ENCODE peak calls at places on chromosomes 13 and 19, in four cellular contexts. One of them, this sample, is unnamed.

GRCh38 chr13:108795841-108796240 is 166.4 kb downstream of the MYO16 start:
- DNase-seq in activated naive CD8-positive, alpha-beta T cell treated with anti-CD3 and anti-CD28 coated beads for 36 hours: no peak
- DNase-seq in NCI-H1092 treated with DMSO at 0.1 percent for 48 hours: no peak
- DNase-seq in endothelial cell: no peak
- DNase-seq in this sample: no peak

GRCh38 chr13:26024558-26024957 is 27.3 kb downstream of the SHISA2 start:
- DNase-seq in activated naive CD8-positive, alpha-beta T cell treated with anti-CD3 and anti-CD28 coated beads for 36 hours: no peak
- DNase-seq in NCI-H1092 treated with DMSO at 0.1 percent for 48 hours: no peak
- DNase-seq in endothelial cell: no peak
- DNase-seq in this sample: no peak

GRCh38 chr13:113816248-113816924 is 47.5 kb downstream of the GAS6 start:
- DNase-seq in activated naive CD8-positive, alpha-beta T cell treated with anti-CD3 and anti-CD28 coated beads for 36 hours: no peak
- DNase-seq in NCI-H1092 treated with DMSO at 0.1 percent for 48 hours: no peak
- DNase-seq in endothelial cell: no peak
- DNase-seq in this sample: no peak

GRCh38 chr19:16295071-16295470 is 29.6 kb upstream of the KLF2 start:
- DNase-seq in activated naive CD8-positive, alpha-beta T cell treated with anti-CD3 and anti-CD28 coated beads for 36 hours: no peak
- DNase-seq in NCI-H1092 treated with DMSO at 0.1 percent for 48 hours: no peak
- DNase-seq in endothelial cell: no peak
- DNase-seq in this sample: no peak

GRCh38 chr19:6086081-6086858 is 24.0 kb downstream of the RFX2 start:
- DNase-seq in activated naive CD8-positive, alpha-beta T cell treated with anti-CD3 and anti-CD28 coated beads for 36 hours: no peak
- DNase-seq in NCI-H1092 treated with DMSO at 0.1 percent for 48 hours: peak; percentile 29
- DNase-seq in endothelial cell: no peak
- DNase-seq in this sample: no peak

GRCh38 chr13:21583496-21583895 is 20.5 kb downstream of the MICU2 start:
- DNase-seq in activated naive CD8-positive, alpha-beta T cell treated with anti-CD3 and anti-CD28 coated beads for 36 hours: no peak
- DNase-seq in NCI-H1092 treated with DMSO at 0.1 percent for 48 hours: no peak
- DNase-seq in endothelial cell: no peak
- DNase-seq in this sample: peak; percentile 20

GRCh38 chr19:7904074-7905020 is 670 bp downstream of the MAP2K7 start:
- DNase-seq in activated naive CD8-positive, alpha-beta T cell treated with anti-CD3 and anti-CD28 coated beads for 36 hours: peak; percentile 70
- DNase-seq in NCI-H1092 treated with DMSO at 0.1 percent for 48 hours: no peak
- DNase-seq in endothelial cell: no peak
- DNase-seq in this sample: no peak

GRCh38 chr13:49098771-49099512 is 121.2 kb upstream of the MLNR start:
- DNase-seq in activated naive CD8-positive, alpha-beta T cell treated with anti-CD3 and anti-CD28 coated beads for 36 hours: no peak
- DNase-seq in NCI-H1092 treated with DMSO at 0.1 percent for 48 hours: no peak
- DNase-seq in endothelial cell: no peak
- DNase-seq in this sample: no peak

GRCh38 chr19:2083174-2083854 is 12.8 kb downstream of the MOB3A start:
- DNase-seq in activated naive CD8-positive, alpha-beta T cell treated with anti-CD3 and anti-CD28 coated beads for 36 hours: peak; percentile 65
- DNase-seq in NCI-H1092 treated with DMSO at 0.1 percent for 48 hours: no peak
- DNase-seq in endothelial cell: no peak
- DNase-seq in this sample: no peak

GRCh38 chr19:45576682-45577081 is 7.9 kb downstream of the OPA3 start:
- DNase-seq in activated naive CD8-positive, alpha-beta T cell treated with anti-CD3 and anti-CD28 coated beads for 36 hours: no peak
- DNase-seq in NCI-H1092 treated with DMSO at 0.1 percent for 48 hours: no peak
- DNase-seq in endothelial cell: no peak
- DNase-seq in this sample: no peak

GRCh38 chr19:29528946-29529645 is 3.3 kb downstream of the VSTM2B start:
- DNase-seq in activated naive CD8-positive, alpha-beta T cell treated with anti-CD3 and anti-CD28 coated beads for 36 hours: no peak
- DNase-seq in NCI-H1092 treated with DMSO at 0.1 percent for 48 hours: no peak
- DNase-seq in endothelial cell: peak; percentile 21
- DNase-seq in this sample: peak; percentile 33

GRCh38 chr13:49690133-49690989 is 925 bp downstream of the EBPL start:
- DNase-seq in activated naive CD8-positive, alpha-beta T cell treated with anti-CD3 and anti-CD28 coated beads for 36 hours: no peak
- DNase-seq in NCI-H1092 treated with DMSO at 0.1 percent for 48 hours: peak; percentile 60
- DNase-seq in endothelial cell: no peak
- DNase-seq in this sample: no peak

GRCh38 chr19:44600466-44600865 is 12.9 kb upstream of the IGSF23 start:
- DNase-seq in activated naive CD8-positive, alpha-beta T cell treated with anti-CD3 and anti-CD28 coated beads for 36 hours: no peak
- DNase-seq in NCI-H1092 treated with DMSO at 0.1 percent for 48 hours: no peak
- DNase-seq in endothelial cell: no peak
- DNase-seq in this sample: no peak

GRCh38 chr19:31352782-31353651 is 3.8 kb upstream of the TSHZ3 start:
- DNase-seq in activated naive CD8-positive, alpha-beta T cell treated with anti-CD3 and anti-CD28 coated beads for 36 hours: no peak
- DNase-seq in NCI-H1092 treated with DMSO at 0.1 percent for 48 hours: no peak
- DNase-seq in endothelial cell: peak; percentile 37
- DNase-seq in this sample: peak; percentile 44

GRCh38 chr13:37905736-37906135 is 36.2 kb upstream of the TRPC4 start:
- DNase-seq in activated naive CD8-positive, alpha-beta T cell treated with anti-CD3 and anti-CD28 coated beads for 36 hours: no peak
- DNase-seq in NCI-H1092 treated with DMSO at 0.1 percent for 48 hours: no peak
- DNase-seq in endothelial cell: no peak
- DNase-seq in this sample: no peak

GRCh38 chr13:33281951-33282595 is 3.5 kb downstream of the STARD13 start:
- DNase-seq in activated naive CD8-positive, alpha-beta T cell treated with anti-CD3 and anti-CD28 coated beads for 36 hours: no peak
- DNase-seq in NCI-H1092 treated with DMSO at 0.1 percent for 48 hours: no peak
- DNase-seq in endothelial cell: no peak
- DNase-seq in this sample: no peak

GRCh38 chr13:31054632-31055031 is 107.1 kb downstream of the HSPH1 start:
- DNase-seq in activated naive CD8-positive, alpha-beta T cell treated with anti-CD3 and anti-CD28 coated beads for 36 hours: no peak
- DNase-seq in NCI-H1092 treated with DMSO at 0.1 percent for 48 hours: no peak
- DNase-seq in endothelial cell: no peak
- DNase-seq in this sample: no peak

GRCh38 chr19:41753936-41754529 is 1.3 kb upstream of the CEACAM6 start:
- DNase-seq in activated naive CD8-positive, alpha-beta T cell treated with anti-CD3 and anti-CD28 coated beads for 36 hours: peak; percentile 58
- DNase-seq in NCI-H1092 treated with DMSO at 0.1 percent for 48 hours: peak; percentile 77
- DNase-seq in endothelial cell: peak; percentile 64
- DNase-seq in this sample: peak; percentile 79

GRCh38 chr19:38417544-38418506 is 8.2 kb downstream of the RASGRP4 start:
- DNase-seq in activated naive CD8-positive, alpha-beta T cell treated with anti-CD3 and anti-CD28 coated beads for 36 hours: peak; percentile 64
- DNase-seq in NCI-H1092 treated with DMSO at 0.1 percent for 48 hours: no peak
- DNase-seq in endothelial cell: peak; percentile 52
- DNase-seq in this sample: peak; percentile 93

GRCh38 chr19:35516310-35516709 is 2.9 kb upstream of the DMKN start:
- DNase-seq in activated naive CD8-positive, alpha-beta T cell treated with anti-CD3 and anti-CD28 coated beads for 36 hours: no peak
- DNase-seq in NCI-H1092 treated with DMSO at 0.1 percent for 48 hours: no peak
- DNase-seq in endothelial cell: no peak
- DNase-seq in this sample: no peak

GRCh38 chr19:14102102-14102696 is 11.6 kb upstream of the SAMD1 start:
- DNase-seq in activated naive CD8-positive, alpha-beta T cell treated with anti-CD3 and anti-CD28 coated beads for 36 hours: no peak
- DNase-seq in NCI-H1092 treated with DMSO at 0.1 percent for 48 hours: no peak
- DNase-seq in endothelial cell: no peak
- DNase-seq in this sample: no peak

GRCh38 chr13:42769650-42770049 is 11.7 kb upstream of the FAM216B start:
- DNase-seq in activated naive CD8-positive, alpha-beta T cell treated with anti-CD3 and anti-CD28 coated beads for 36 hours: no peak
- DNase-seq in NCI-H1092 treated with DMSO at 0.1 percent for 48 hours: no peak
- DNase-seq in endothelial cell: no peak
- DNase-seq in this sample: no peak

GRCh38 chr13:80957019-80957650 is 616.2 kb upstream of the SPRY2 start:
- DNase-seq in activated naive CD8-positive, alpha-beta T cell treated with anti-CD3 and anti-CD28 coated beads for 36 hours: no peak
- DNase-seq in NCI-H1092 treated with DMSO at 0.1 percent for 48 hours: no peak
- DNase-seq in endothelial cell: no peak
- DNase-seq in this sample: no peak

GRCh38 chr19:5046339-5047039 is 77.6 kb downstream of the KDM4B start:
- DNase-seq in activated naive CD8-positive, alpha-beta T cell treated with anti-CD3 and anti-CD28 coated beads for 36 hours: no peak
- DNase-seq in NCI-H1092 treated with DMSO at 0.1 percent for 48 hours: peak; percentile 98
- DNase-seq in endothelial cell: no peak
- DNase-seq in this sample: no peak

GRCh38 chr13:66994097-66994496 is 236.0 kb downstream of the PCDH9 start:
- DNase-seq in activated naive CD8-positive, alpha-beta T cell treated with anti-CD3 and anti-CD28 coated beads for 36 hours: peak; percentile 16
- DNase-seq in NCI-H1092 treated with DMSO at 0.1 percent for 48 hours: no peak
- DNase-seq in endothelial cell: peak; percentile 85
- DNase-seq in this sample: peak; percentile 83

GRCh38 chr13:76522083-76522755 is 364.0 kb downstream of the KCTD12 start:
- DNase-seq in activated naive CD8-positive, alpha-beta T cell treated with anti-CD3 and anti-CD28 coated beads for 36 hours: no peak
- DNase-seq in NCI-H1092 treated with DMSO at 0.1 percent for 48 hours: no peak
- DNase-seq in endothelial cell: no peak
- DNase-seq in this sample: peak; percentile 46

GRCh38 chr19:1045247-1045603 is 5.3 kb downstream of the ABCA7 start:
- DNase-seq in activated naive CD8-positive, alpha-beta T cell treated with anti-CD3 and anti-CD28 coated beads for 36 hours: peak; percentile 84
- DNase-seq in NCI-H1092 treated with DMSO at 0.1 percent for 48 hours: no peak
- DNase-seq in endothelial cell: no peak
- DNase-seq in this sample: peak; percentile 99

GRCh38 chr13:110216403-110217041 is 90.4 kb downstream of the COL4A1 start:
- DNase-seq in activated naive CD8-positive, alpha-beta T cell treated with anti-CD3 and anti-CD28 coated beads for 36 hours: no peak
- DNase-seq in NCI-H1092 treated with DMSO at 0.1 percent for 48 hours: no peak
- DNase-seq in endothelial cell: no peak
- DNase-seq in this sample: no peak

GRCh38 chr13:39232401-39232980 is 194.2 kb downstream of the NHLRC3 start:
- DNase-seq in activated naive CD8-positive, alpha-beta T cell treated with anti-CD3 and anti-CD28 coated beads for 36 hours: no peak
- DNase-seq in NCI-H1092 treated with DMSO at 0.1 percent for 48 hours: no peak
- DNase-seq in endothelial cell: no peak
- DNase-seq in this sample: no peak

GRCh38 chr13:99250977-99251825 is 7.0 kb downstream of the GPR18 start:
- DNase-seq in activated naive CD8-positive, alpha-beta T cell treated with anti-CD3 and anti-CD28 coated beads for 36 hours: no peak
- DNase-seq in NCI-H1092 treated with DMSO at 0.1 percent for 48 hours: no peak
- DNase-seq in endothelial cell: no peak
- DNase-seq in this sample: no peak

GRCh38 chr19:31387662-31388175 is 38.5 kb upstream of the TSHZ3 start:
- DNase-seq in activated naive CD8-positive, alpha-beta T cell treated with anti-CD3 and anti-CD28 coated beads for 36 hours: no peak
- DNase-seq in NCI-H1092 treated with DMSO at 0.1 percent for 48 hours: no peak
- DNase-seq in endothelial cell: no peak
- DNase-seq in this sample: no peak

GRCh38 chr19:33554391-33554790 is 32.8 kb upstream of the PEPD start:
- DNase-seq in activated naive CD8-positive, alpha-beta T cell treated with anti-CD3 and anti-CD28 coated beads for 36 hours: no peak
- DNase-seq in NCI-H1092 treated with DMSO at 0.1 percent for 48 hours: no peak
- DNase-seq in endothelial cell: no peak
- DNase-seq in this sample: no peak

GRCh38 chr19:12841094-12841493 is 2.8 kb downstream of the MAST1 start:
- DNase-seq in activated naive CD8-positive, alpha-beta T cell treated with anti-CD3 and anti-CD28 coated beads for 36 hours: peak; percentile 26
- DNase-seq in NCI-H1092 treated with DMSO at 0.1 percent for 48 hours: no peak
- DNase-seq in endothelial cell: peak; percentile 73
- DNase-seq in this sample: peak; percentile 98

GRCh38 chr13:29566864-29567263 is 28.6 kb downstream of the SLC7A1 start:
- DNase-seq in activated naive CD8-positive, alpha-beta T cell treated with anti-CD3 and anti-CD28 coated beads for 36 hours: no peak
- DNase-seq in NCI-H1092 treated with DMSO at 0.1 percent for 48 hours: peak; percentile 57
- DNase-seq in endothelial cell: no peak
- DNase-seq in this sample: no peak

GRCh38 chr13:51292000-51292550 is 47.4 kb upstream of the SERPINE3 start:
- DNase-seq in activated naive CD8-positive, alpha-beta T cell treated with anti-CD3 and anti-CD28 coated beads for 36 hours: no peak
- DNase-seq in NCI-H1092 treated with DMSO at 0.1 percent for 48 hours: no peak
- DNase-seq in endothelial cell: no peak
- DNase-seq in this sample: no peak

GRCh38 chr19:49272204-49272603 is 52.8 kb downstream of the SLC6A16 start:
- DNase-seq in activated naive CD8-positive, alpha-beta T cell treated with anti-CD3 and anti-CD28 coated beads for 36 hours: no peak
- DNase-seq in NCI-H1092 treated with DMSO at 0.1 percent for 48 hours: no peak
- DNase-seq in endothelial cell: no peak
- DNase-seq in this sample: no peak

GRCh38 chr19:52351512-52351911 is 15.5 kb downstream of the ZNF610 start:
- DNase-seq in activated naive CD8-positive, alpha-beta T cell treated with anti-CD3 and anti-CD28 coated beads for 36 hours: peak; percentile 3
- DNase-seq in NCI-H1092 treated with DMSO at 0.1 percent for 48 hours: no peak
- DNase-seq in endothelial cell: peak; percentile 4
- DNase-seq in this sample: peak; percentile 80

GRCh38 chr19:37941820-37942515 is 35.0 kb downstream of the SIPA1L3 start:
- DNase-seq in activated naive CD8-positive, alpha-beta T cell treated with anti-CD3 and anti-CD28 coated beads for 36 hours: no peak
- DNase-seq in NCI-H1092 treated with DMSO at 0.1 percent for 48 hours: no peak
- DNase-seq in endothelial cell: no peak
- DNase-seq in this sample: no peak

This sample was measured in WTC11.